ENCODE peak calls at places on chromosomes 6 and 20, in eight cellular contexts. One of them, this sample, is unnamed.

GRCh38 chr20:46400253-46400652 is 6.2 kb downstream of the ELMO2 start:
- DNase-seq in body of pancreas: peak; percentile 63
- DNase-seq in cardiac muscle cell: peak; percentile 90
- DNase-seq in HL-60: peak; percentile 77
- DNase-seq in CD8-positive, alpha-beta T cell: no peak
- DNase-seq in ovary: no peak
- DNase-seq in OCI-LY7: no peak
- DNase-seq in brain microvascular endothelial cell: peak; percentile 59
- DNase-seq in this sample: peak; percentile 33

GRCh38 chr6:21185849-21186478 is 407.6 kb upstream of the SOX4 start:
- DNase-seq in body of pancreas: no peak
- DNase-seq in cardiac muscle cell: no peak
- DNase-seq in HL-60: no peak
- DNase-seq in CD8-positive, alpha-beta T cell: no peak
- DNase-seq in ovary: no peak
- DNase-seq in OCI-LY7: no peak
- DNase-seq in brain microvascular endothelial cell: no peak
- DNase-seq in this sample: no peak

GRCh38 chr6:90386796-90387390 is 90.2 kb upstream of the BACH2 start:
- DNase-seq in body of pancreas: no peak
- DNase-seq in cardiac muscle cell: no peak
- DNase-seq in HL-60: no peak
- DNase-seq in CD8-positive, alpha-beta T cell: no peak
- DNase-seq in ovary: no peak
- DNase-seq in OCI-LY7: no peak
- DNase-seq in brain microvascular endothelial cell: no peak
- DNase-seq in this sample: no peak

GRCh38 chr20:57627972-57628650 is 7.9 kb upstream of the ZBP1 start:
- DNase-seq in body of pancreas: peak; percentile 55
- DNase-seq in cardiac muscle cell: peak; percentile 91
- DNase-seq in HL-60: peak; percentile 88
- DNase-seq in CD8-positive, alpha-beta T cell: peak; percentile 67
- DNase-seq in ovary: no peak
- DNase-seq in OCI-LY7: peak; percentile 79
- DNase-seq in brain microvascular endothelial cell: peak; percentile 19
- DNase-seq in this sample: peak; percentile 18

GRCh38 chr20:6178537-6178936 is 55.7 kb upstream of the FERMT1 start:
- DNase-seq in body of pancreas: no peak
- DNase-seq in cardiac muscle cell: peak; percentile 70
- DNase-seq in HL-60: no peak
- DNase-seq in CD8-positive, alpha-beta T cell: no peak
- DNase-seq in ovary: no peak
- DNase-seq in OCI-LY7: peak; percentile 13
- DNase-seq in brain microvascular endothelial cell: peak; percentile 52
- DNase-seq in this sample: no peak

GRCh38 chr20:35478804-35479472 is 23.5 kb downstream of the CEP250 start:
- DNase-seq in body of pancreas: no peak
- DNase-seq in cardiac muscle cell: peak; percentile 13
- DNase-seq in HL-60: peak; percentile 37
- DNase-seq in CD8-positive, alpha-beta T cell: peak; percentile 21
- DNase-seq in ovary: no peak
- DNase-seq in OCI-LY7: peak; percentile 24
- DNase-seq in brain microvascular endothelial cell: peak; percentile 4
- DNase-seq in this sample: peak; percentile 59

GRCh38 chr6:38715016-38715809 is at the start of gene DNAH8:
- DNase-seq in body of pancreas: no peak
- DNase-seq in cardiac muscle cell: peak; percentile 23
- DNase-seq in HL-60: no peak
- DNase-seq in CD8-positive, alpha-beta T cell: no peak
- DNase-seq in ovary: no peak
- DNase-seq in OCI-LY7: no peak
- DNase-seq in brain microvascular endothelial cell: no peak
- DNase-seq in this sample: no peak

GRCh38 chr6:32113386-32114352 is 4.5 kb upstream of the TNXB start:
- DNase-seq in body of pancreas: peak; percentile 84
- DNase-seq in cardiac muscle cell: peak; percentile 98
- DNase-seq in HL-60: no peak
- DNase-seq in CD8-positive, alpha-beta T cell: no peak
- DNase-seq in ovary: peak; percentile 97
- DNase-seq in OCI-LY7: no peak
- DNase-seq in brain microvascular endothelial cell: peak; percentile 91
- DNase-seq in this sample: peak; percentile 68

GRCh38 chr20:62752671-62753501 is 43.4 kb upstream of the MRGBP start:
- DNase-seq in body of pancreas: no peak
- DNase-seq in cardiac muscle cell: peak; percentile 25
- DNase-seq in HL-60: no peak
- DNase-seq in CD8-positive, alpha-beta T cell: no peak
- DNase-seq in ovary: no peak
- DNase-seq in OCI-LY7: no peak
- DNase-seq in brain microvascular endothelial cell: no peak
- DNase-seq in this sample: no peak

GRCh38 chr6:138115877-138116660 is 8.8 kb upstream of the PERP start:
- DNase-seq in body of pancreas: peak; percentile 76
- DNase-seq in cardiac muscle cell: peak; percentile 84
- DNase-seq in HL-60: peak; percentile 56
- DNase-seq in CD8-positive, alpha-beta T cell: peak; percentile 38
- DNase-seq in ovary: peak; percentile 41
- DNase-seq in OCI-LY7: peak; percentile 72
- DNase-seq in brain microvascular endothelial cell: peak; percentile 60
- DNase-seq in this sample: peak; percentile 49

GRCh38 chr20:49345538-49345937 is 67.7 kb upstream of the ZNFX1 start:
- DNase-seq in body of pancreas: peak; percentile 22
- DNase-seq in cardiac muscle cell: peak; percentile 58
- DNase-seq in HL-60: no peak
- DNase-seq in CD8-positive, alpha-beta T cell: no peak
- DNase-seq in ovary: no peak
- DNase-seq in OCI-LY7: no peak
- DNase-seq in brain microvascular endothelial cell: peak; percentile 29
- DNase-seq in this sample: no peak

GRCh38 chr20:7693761-7694160 is 246.5 kb downstream of the HAO1 start:
- DNase-seq in body of pancreas: no peak
- DNase-seq in cardiac muscle cell: no peak
- DNase-seq in HL-60: no peak
- DNase-seq in CD8-positive, alpha-beta T cell: no peak
- DNase-seq in ovary: no peak
- DNase-seq in OCI-LY7: no peak
- DNase-seq in brain microvascular endothelial cell: no peak
- DNase-seq in this sample: no peak

GRCh38 chr20:24696396-24696795 is 227.0 kb downstream of the SYNDIG1 start:
- DNase-seq in body of pancreas: no peak
- DNase-seq in cardiac muscle cell: no peak
- DNase-seq in HL-60: no peak
- DNase-seq in CD8-positive, alpha-beta T cell: no peak
- DNase-seq in ovary: no peak
- DNase-seq in OCI-LY7: no peak
- DNase-seq in brain microvascular endothelial cell: no peak
- DNase-seq in this sample: no peak

GRCh38 chr6:90375681-90376439 is 79.2 kb upstream of the BACH2 start:
- DNase-seq in body of pancreas: peak; percentile 32
- DNase-seq in cardiac muscle cell: peak; percentile 42
- DNase-seq in HL-60: peak; percentile 38
- DNase-seq in CD8-positive, alpha-beta T cell: no peak
- DNase-seq in ovary: no peak
- DNase-seq in OCI-LY7: peak; percentile 97
- DNase-seq in brain microvascular endothelial cell: peak; percentile 71
- DNase-seq in this sample: peak; percentile 77

GRCh38 chr20:23111307-23111943 is 25.3 kb upstream of the CD93 start:
- DNase-seq in body of pancreas: no peak
- DNase-seq in cardiac muscle cell: no peak
- DNase-seq in HL-60: no peak
- DNase-seq in CD8-positive, alpha-beta T cell: no peak
- DNase-seq in ovary: no peak
- DNase-seq in OCI-LY7: no peak
- DNase-seq in brain microvascular endothelial cell: no peak
- DNase-seq in this sample: no peak

GRCh38 chr6:23145801-23146200 is 576.4 kb downstream of the HDGFL1 start:
- DNase-seq in body of pancreas: no peak
- DNase-seq in cardiac muscle cell: no peak
- DNase-seq in HL-60: no peak
- DNase-seq in CD8-positive, alpha-beta T cell: no peak
- DNase-seq in ovary: no peak
- DNase-seq in OCI-LY7: no peak
- DNase-seq in brain microvascular endothelial cell: no peak
- DNase-seq in this sample: no peak

GRCh38 chr6:139939189-139939979 is 564.9 kb upstream of the CITED2 start:
- DNase-seq in body of pancreas: no peak
- DNase-seq in cardiac muscle cell: no peak
- DNase-seq in HL-60: no peak
- DNase-seq in CD8-positive, alpha-beta T cell: no peak
- DNase-seq in ovary: no peak
- DNase-seq in OCI-LY7: no peak
- DNase-seq in brain microvascular endothelial cell: no peak
- DNase-seq in this sample: no peak

GRCh38 chr6:11183761-11184362 is 48.6 kb downstream of the NEDD9 start:
- DNase-seq in body of pancreas: no peak
- DNase-seq in cardiac muscle cell: no peak
- DNase-seq in HL-60: no peak
- DNase-seq in CD8-positive, alpha-beta T cell: no peak
- DNase-seq in ovary: no peak
- DNase-seq in OCI-LY7: no peak
- DNase-seq in brain microvascular endothelial cell: no peak
- DNase-seq in this sample: no peak

GRCh38 chr6:97392735-97393134 is 109.7 kb upstream of the MMS22L start:
- DNase-seq in body of pancreas: no peak
- DNase-seq in cardiac muscle cell: no peak
- DNase-seq in HL-60: no peak
- DNase-seq in CD8-positive, alpha-beta T cell: no peak
- DNase-seq in ovary: no peak
- DNase-seq in OCI-LY7: no peak
- DNase-seq in brain microvascular endothelial cell: no peak
- DNase-seq in this sample: no peak

GRCh38 chr6:137699036-137699683 is 167.9 kb upstream of the TNFAIP3 start:
- DNase-seq in body of pancreas: peak; percentile 28
- DNase-seq in cardiac muscle cell: no peak
- DNase-seq in HL-60: peak; percentile 78
- DNase-seq in CD8-positive, alpha-beta T cell: no peak
- DNase-seq in ovary: no peak
- DNase-seq in OCI-LY7: no peak
- DNase-seq in brain microvascular endothelial cell: no peak
- DNase-seq in this sample: no peak

GRCh38 chr6:19803331-19804330 is 33.5 kb upstream of the ID4 start:
- DNase-seq in body of pancreas: no peak
- DNase-seq in cardiac muscle cell: peak; percentile 50
- DNase-seq in HL-60: no peak
- DNase-seq in CD8-positive, alpha-beta T cell: no peak
- DNase-seq in ovary: no peak
- DNase-seq in OCI-LY7: peak; percentile 42
- DNase-seq in brain microvascular endothelial cell: no peak
- DNase-seq in this sample: no peak

GRCh38 chr6:107658920-107659879 is 164.9 kb downstream of the SCML4 start:
- DNase-seq in body of pancreas: no peak
- DNase-seq in cardiac muscle cell: no peak
- DNase-seq in HL-60: no peak
- DNase-seq in CD8-positive, alpha-beta T cell: no peak
- DNase-seq in ovary: no peak
- DNase-seq in OCI-LY7: peak; percentile 67
- DNase-seq in brain microvascular endothelial cell: no peak
- DNase-seq in this sample: no peak

GRCh38 chr6:43509142-43509983 is 783 bp downstream of the LRRC73 start:
- DNase-seq in body of pancreas: no peak
- DNase-seq in cardiac muscle cell: no peak
- DNase-seq in HL-60: no peak
- DNase-seq in CD8-positive, alpha-beta T cell: no peak
- DNase-seq in ovary: no peak
- DNase-seq in OCI-LY7: no peak
- DNase-seq in brain microvascular endothelial cell: no peak
- DNase-seq in this sample: peak; percentile 25
- TF ChIP-seq CTCF in body of pancreas: no peak
- TF ChIP-seq CTCF in cardiac muscle cell: no peak
- TF ChIP-seq CTCF in HL-60: no peak
- TF ChIP-seq CTCF in CD8-positive, alpha-beta T cell: no peak
- TF ChIP-seq CTCF in ovary: no peak
- TF ChIP-seq CTCF in OCI-LY7: no peak
- TF ChIP-seq CTCF in brain microvascular endothelial cell: peak; percentile 1
- TF ChIP-seq CTCF in this sample: no peak

DNA sequence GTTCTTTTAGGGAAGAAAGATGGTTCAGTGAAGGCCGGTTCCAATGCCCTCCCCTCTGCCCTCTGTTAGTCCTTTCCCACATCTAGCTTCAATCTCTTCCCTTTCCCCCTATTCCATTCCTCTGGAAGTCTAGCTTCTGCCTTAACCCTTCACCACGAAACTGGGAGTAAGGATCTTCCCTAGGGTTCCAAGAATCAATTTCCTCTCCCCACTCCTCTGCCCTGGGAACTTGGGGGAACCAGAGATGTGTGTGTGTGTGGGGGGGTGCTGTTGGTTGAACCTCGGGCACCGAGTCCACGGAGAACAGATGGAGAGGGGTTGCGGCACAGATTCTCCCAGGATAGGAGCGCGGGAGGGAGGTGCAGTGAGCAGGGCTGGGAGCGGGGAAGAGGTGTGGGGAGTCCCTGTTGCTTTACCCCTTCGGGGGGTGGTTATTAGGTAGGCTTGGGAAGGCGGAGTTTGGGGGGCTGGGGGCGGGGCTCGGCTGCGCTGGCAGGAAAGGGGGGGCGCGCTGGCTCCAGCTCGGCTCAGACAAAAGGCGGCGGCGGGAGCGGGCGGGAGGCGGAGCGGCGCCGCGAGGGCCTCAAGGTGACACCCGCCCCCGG is at the start of gene TMEM151B:
- DNase-seq in body of pancreas: no peak
- DNase-seq in cardiac muscle cell: no peak
- DNase-seq in HL-60: no peak
- DNase-seq in CD8-positive, alpha-beta T cell: no peak
- DNase-seq in ovary: no peak
- DNase-seq in OCI-LY7: no peak
- DNase-seq in brain microvascular endothelial cell: no peak
- DNase-seq in this sample: no peak
- H3K4me3 ChIP-seq in body of pancreas: no peak within 1 kb of the TSS
- H3K4me3 ChIP-seq in cardiac muscle cell: peak within 1 kb of the TSS; percentile 52
- H3K4me3 ChIP-seq in HL-60: no peak within 1 kb of the TSS
- H3K4me3 ChIP-seq in CD8-positive, alpha-beta T cell: peak within 1 kb of the TSS; percentile 14
- H3K4me3 ChIP-seq in ovary: no peak within 1 kb of the TSS
- H3K4me3 ChIP-seq in OCI-LY7: peak within 1 kb of the TSS; percentile 32
- H3K4me3 ChIP-seq in brain microvascular endothelial cell: no peak within 1 kb of the TSS
- H3K4me3 ChIP-seq in this sample: no peak within 1 kb of the TSS

DNA sequence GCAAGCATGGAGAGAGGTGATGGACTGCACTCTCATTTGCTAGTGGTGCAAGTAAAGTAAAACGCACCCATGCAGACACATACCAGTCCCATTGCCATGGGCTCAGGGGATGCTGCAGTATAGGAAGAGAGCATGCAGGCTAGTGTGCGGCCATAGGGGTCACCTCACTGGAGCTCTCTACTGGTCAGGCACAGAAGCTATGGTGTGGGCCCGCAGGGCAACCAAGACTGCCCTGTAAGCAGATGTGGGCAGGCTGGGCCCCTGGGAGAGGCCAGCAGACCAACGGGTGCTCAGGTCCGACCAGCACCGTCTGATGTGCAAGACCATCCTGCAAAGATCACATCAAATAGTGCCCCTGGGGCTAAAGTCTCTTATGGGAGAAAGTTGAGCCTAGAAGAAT is 290.7 kb downstream of the HTR1B start:
- DNase-seq in body of pancreas: no peak
- DNase-seq in cardiac muscle cell: no peak
- DNase-seq in HL-60: no peak
- DNase-seq in CD8-positive, alpha-beta T cell: no peak
- DNase-seq in ovary: no peak
- DNase-seq in OCI-LY7: no peak
- DNase-seq in brain microvascular endothelial cell: no peak
- DNase-seq in this sample: no peak
- H3K27ac ChIP-seq in body of pancreas: no peak overlapping the region
- H3K27ac ChIP-seq in cardiac muscle cell: no peak overlapping the region
- H3K27ac ChIP-seq in HL-60: no peak overlapping the region
- H3K27ac ChIP-seq in CD8-positive, alpha-beta T cell: no peak overlapping the region
- H3K27ac ChIP-seq in ovary: no peak overlapping the region
- H3K27ac ChIP-seq in OCI-LY7: no peak overlapping the region
- H3K27ac ChIP-seq in brain microvascular endothelial cell: no peak overlapping the region
- H3K27ac ChIP-seq in this sample: no peak overlapping the region

GRCh38 chr6:34235605-34236422 is 859 bp upstream of the HMGA1 start:
- DNase-seq in body of pancreas: peak; percentile 57
- DNase-seq in cardiac muscle cell: peak; percentile 80
- DNase-seq in HL-60: peak; percentile 77
- DNase-seq in CD8-positive, alpha-beta T cell: peak; percentile 64
- DNase-seq in ovary: peak; percentile 59
- DNase-seq in OCI-LY7: peak; percentile 73
- DNase-seq in brain microvascular endothelial cell: peak; percentile 75
- DNase-seq in this sample: peak; percentile 51
- TF ChIP-seq CTCF in body of pancreas: no peak
- TF ChIP-seq CTCF in cardiac muscle cell: no peak
- TF ChIP-seq CTCF in HL-60: no peak
- TF ChIP-seq CTCF in CD8-positive, alpha-beta T cell: no peak
- TF ChIP-seq CTCF in ovary: no peak
- TF ChIP-seq CTCF in OCI-LY7: no peak
- TF ChIP-seq CTCF in brain microvascular endothelial cell: peak; percentile 2
- TF ChIP-seq CTCF in this sample: no peak

This sample was measured in thyroid gland.